ENCODE peak calls at places on chromosome 4, in seven cellular contexts. B, S, Y, H, N, Z and K are unnamed samples. For H3K9me3, the result is how much of the 10 kb centered on the place peaks cover.

GRCh38 chr4:186727149-186727976 is 3.7 kb upstream of the FAT1 start:
- DNase-seq in B (no peak), S (no peak), Y (no peak), H (peak), N (no peak), Z (no peak), K (no peak)

GRCh38 chr4:34709564-34709963 is 1534.8 kb downstream of the ARAP2 start:
- DNase-seq in B (no peak), S (no peak), Y (no peak), H (no peak), N (no peak), Z (no peak), K (no peak)

GRCh38 chr4:178395798-178396197 is 953.6 kb upstream of the AGA start:
- DNase-seq in B (no peak), S (peak), Y (no peak), H (no peak), N (no peak), Z (no peak), K (no peak)

GRCh38 chr4:55378617-55379467 is 16.9 kb upstream of the TMEM165 start:
- DNase-seq in B (peak), S (no peak), Y (no peak), H (no peak), N (no peak), Z (no peak), K (no peak)

GRCh38 chr4:118313098-118313497 is 39.7 kb downstream of the PRSS12 start:
- DNase-seq in B (no peak), S (peak), Y (no peak), H (peak), N (no peak), Z (no peak), K (no peak)

GRCh38 chr4:2962614-2963184 is 507 bp downstream of the NOP14 start:
- DNase-seq in B (peak), S (peak), Y (no peak), H (peak), N (no peak), Z (no peak), K (no peak)

GRCh38 chr4:95510145-95510544 is 38.6 kb downstream of the UNC5C start:
- DNase-seq in B (no peak), S (no peak), Y (no peak), H (peak), N (no peak), Z (no peak), K (no peak)

GRCh38 chr4:101114936-101115372 is 232.4 kb downstream of the PPP3CA start:
- DNase-seq in B (no peak), S (peak), Y (no peak), H (peak), N (no peak), Z (no peak), K (no peak)

GRCh38 chr4:138555584-138555983 is 313.4 kb upstream of the SLC7A11 start:
- DNase-seq in B (no peak), S (peak), Y (no peak), H (no peak), N (no peak), Z (no peak), K (no peak)

GRCh38 chr4:114077610-114078009 is 98.2 kb upstream of the ARSJ start:
- DNase-seq in B (no peak), S (no peak), Y (no peak), H (peak), N (no peak), Z (no peak), K (no peak)

GRCh38 chr4:75881476-75881875 is 20.8 kb downstream of the PPEF2 start:
- DNase-seq in B (no peak), S (no peak), Y (no peak), H (no peak), N (no peak), Z (no peak), K (no peak)

GRCh38 chr4:74157116-74157742 is 689 bp upstream of the MTHFD2L start:
- DNase-seq in B (no peak), S (no peak), Y (no peak), H (peak), N (no peak), Z (no peak), K (no peak)

GRCh38 chr4:105088110-105088879 is 58.4 kb upstream of the TET2 start:
- DNase-seq in B (peak), S (peak), Y (no peak), H (peak), N (no peak), Z (no peak), K (no peak)

GRCh38 chr4:93828332-93828829 is at the start of gene ATOH1:
- DNase-seq in B (peak), S (peak), Y (no peak), H (no peak), N (no peak), Z (no peak), K (no peak)

GRCh38 chr4:110278127-110278526 is 79.7 kb upstream of the ELOVL6 start:
- DNase-seq in B (no peak), S (no peak), Y (no peak), H (no peak), N (no peak), Z (no peak), K (no peak)

GRCh38 chr4:138821321-138821720 is 194.3 kb upstream of the NOCT start:
- DNase-seq in B (no peak), S (no peak), Y (no peak), H (no peak), N (no peak), Z (no peak), K (no peak)

GRCh38 chr4:143558286-143558685 is 44.8 kb downstream of the SMARCA5 start:
- DNase-seq in B (no peak), S (no peak), Y (no peak), H (no peak), N (no peak), Z (no peak), K (no peak)

GRCh38 chr4:143554728-143555597 is 41.5 kb downstream of the SMARCA5 start:
- DNase-seq in B (no peak), S (no peak), Y (no peak), H (no peak), N (no peak), Z (no peak), K (no peak)

GRCh38 chr4:143559757-143560147 is 46.2 kb downstream of the SMARCA5 start:
- DNase-seq in B (no peak), S (peak), Y (no peak), H (no peak), N (no peak), Z (peak), K (peak)

GRCh38 chr4:143555676-143556075 is 42.2 kb downstream of the SMARCA5 start:
- DNase-seq in B (no peak), S (no peak), Y (no peak), H (peak), N (no peak), Z (no peak), K (no peak)

DNA sequence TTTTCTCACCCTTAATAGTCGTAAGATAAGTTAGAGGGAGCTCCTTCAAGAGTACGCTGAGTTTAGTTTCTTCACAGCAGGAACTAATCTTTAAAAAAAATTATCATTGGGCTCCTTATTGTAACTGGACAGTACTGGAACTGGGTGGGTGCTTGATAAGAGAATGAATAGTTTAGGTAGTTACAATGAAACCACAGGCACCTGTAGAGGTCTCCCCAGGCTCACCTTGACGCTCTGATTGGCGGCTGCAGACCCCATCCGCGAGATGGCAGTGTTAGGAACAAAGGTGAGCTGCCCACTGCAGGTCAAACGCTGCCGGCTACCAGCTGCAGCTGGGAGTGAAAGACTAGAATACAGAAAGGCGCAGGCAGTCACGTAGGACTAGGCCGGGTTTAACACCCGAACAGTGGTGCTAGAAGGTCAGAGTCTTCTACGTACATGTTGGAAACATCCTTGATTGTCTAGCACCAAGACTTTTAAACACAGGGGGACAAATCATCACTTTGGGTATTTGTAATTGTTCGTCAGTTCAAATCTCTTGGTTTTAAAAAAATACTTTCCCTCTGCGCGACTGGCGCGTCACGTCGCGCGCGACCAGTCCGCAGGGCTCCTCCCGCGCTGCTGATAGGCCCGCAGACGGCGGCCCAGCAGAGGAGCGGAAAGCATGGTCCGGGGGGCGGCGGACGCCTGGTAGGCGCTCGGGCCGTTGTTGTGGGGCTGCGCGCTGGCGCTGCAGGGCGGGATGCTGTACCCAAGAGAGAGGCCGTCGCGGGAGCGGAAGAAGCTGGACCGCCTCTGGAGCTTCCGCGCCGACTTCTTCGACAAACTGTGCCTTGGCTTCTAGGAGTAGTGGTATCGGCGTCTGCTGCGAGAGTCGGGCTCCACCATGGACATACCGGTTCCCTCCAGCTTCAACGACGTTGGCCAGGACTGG is 45.6 kb downstream of the SMARCA5 start:
- DNase-seq in B (peak), S (peak), Y (peak), H (peak), N (no peak), Z (peak), K (peak)
- TF ChIP-seq CTCF in B (peak), S (peak), Y (peak), H (peak), N (no peak), Z (peak), K (peak)

DNA sequence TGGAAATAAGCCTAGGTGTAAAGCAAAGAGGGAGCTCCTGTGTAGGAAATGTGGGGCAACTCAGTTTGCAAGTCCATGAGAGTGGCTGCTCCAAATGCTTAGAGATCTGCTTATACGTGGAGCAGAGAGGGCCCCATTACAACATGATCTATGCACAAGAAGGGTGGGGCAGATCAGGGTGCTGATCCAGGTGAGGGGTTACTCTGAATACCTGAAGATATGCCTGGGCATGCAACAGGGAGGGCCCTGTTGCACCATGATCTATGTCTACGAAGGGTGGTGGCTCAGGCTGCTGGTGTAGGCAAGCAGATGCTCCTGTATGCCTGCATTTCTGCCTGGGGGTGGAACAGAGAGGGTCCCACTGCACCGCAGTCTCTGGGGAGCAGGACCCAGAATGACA is 1121.2 kb downstream of the RAPGEF2 start:
- DNase-seq in B (no peak), S (no peak), Y (no peak), H (no peak), N (no peak), Z (peak), K (no peak)
- H3K9me3 ChIP-seq in B (under half), S (under half), Y (under half), H (under half), N (under half), Z (under half), K (under half)

DNA sequence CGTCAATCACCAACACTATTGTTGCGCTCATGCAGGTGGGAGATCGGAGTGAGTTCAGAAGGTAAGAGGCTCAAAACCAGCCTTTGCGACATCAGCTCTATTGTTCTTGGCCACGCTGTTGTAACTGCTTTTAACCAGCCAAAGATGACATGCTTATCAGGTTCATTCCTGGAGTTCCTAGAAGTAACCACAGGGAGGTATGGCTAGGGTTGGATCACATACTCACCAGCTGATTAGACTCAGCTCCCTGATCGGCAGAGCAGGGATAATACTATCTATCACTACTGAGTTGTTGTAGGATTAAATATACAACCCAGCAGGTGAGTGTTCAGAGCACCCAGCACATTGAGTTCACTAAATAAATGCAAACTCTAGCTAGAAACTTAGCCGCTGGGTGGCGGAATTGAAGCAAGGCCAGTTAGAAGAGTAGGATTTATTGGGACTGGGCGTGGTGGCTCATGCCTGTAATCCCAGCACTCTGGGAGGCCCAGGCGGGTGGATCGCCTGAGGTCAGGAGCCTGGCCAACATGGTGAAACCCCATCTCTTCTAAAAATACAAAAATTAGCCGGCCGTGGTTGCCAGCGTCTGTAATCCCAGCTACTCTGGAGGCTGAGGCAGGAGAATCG is 12.4 kb downstream of the SLC34A2 start:
- DNase-seq in B (peak), S (peak), Y (no peak), H (no peak), N (no peak), Z (no peak), K (no peak)
- TF ChIP-seq CTCF in B (no peak), S (peak), Y (no peak), H (no peak), N (no peak), Z (no peak), K (no peak)

GRCh38 chr4:157358851-157359250 is 138.3 kb downstream of the GRIA2 start:
- DNase-seq in B (no peak), S (no peak), Y (no peak), H (no peak), N (no peak), Z (no peak), K (no peak)

GRCh38 chr4:157358439-157358838 is 137.9 kb downstream of the GRIA2 start:
- DNase-seq in B (no peak), S (no peak), Y (no peak), H (no peak), N (no peak), Z (no peak), K (no peak)

GRCh38 chr4:157357887-157358286 is 137.4 kb downstream of the GRIA2 start:
- DNase-seq in B (no peak), S (no peak), Y (no peak), H (no peak), N (no peak), Z (no peak), K (no peak)

DNA sequence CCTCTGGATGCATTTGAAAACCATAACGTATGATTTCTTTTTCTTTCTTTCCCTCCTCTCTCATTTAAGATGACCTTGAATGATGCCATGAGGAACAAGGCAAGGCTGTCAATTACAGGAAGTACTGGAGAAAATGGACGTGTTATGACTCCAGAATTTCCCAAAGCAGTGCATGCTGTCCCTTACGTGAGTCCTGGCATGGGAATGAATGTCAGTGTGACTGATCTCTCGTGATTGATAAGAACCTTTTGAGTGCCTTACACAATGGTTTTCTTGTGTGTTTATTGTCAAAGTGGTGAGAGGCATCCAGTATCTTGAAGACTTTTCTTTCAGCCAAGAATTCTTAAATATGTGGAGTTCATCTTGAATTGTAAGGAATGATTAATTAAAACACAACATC is 142.8 kb downstream of the GRIA2 start:
- DNase-seq in B (no peak), S (no peak), Y (no peak), H (no peak), N (no peak), Z (no peak), K (no peak)
- H3K9me3 ChIP-seq in B (under half), S (under half), Y (under half), H (under half), N (under half), Z (under half), K (under half)

GRCh38 chr4:176959980-176960379 is 167.3 kb upstream of the VEGFC start:
- DNase-seq in B (no peak), S (no peak), Y (no peak), H (no peak), N (no peak), Z (no peak), K (no peak)

GRCh38 chr4:176967586-176967985 is 174.9 kb upstream of the VEGFC start:
- DNase-seq in B (no peak), S (peak), Y (no peak), H (no peak), N (no peak), Z (no peak), K (no peak)

GRCh38 chr4:176969011-176969410 is 176.3 kb upstream of the VEGFC start:
- DNase-seq in B (no peak), S (no peak), Y (no peak), H (no peak), N (no peak), Z (no peak), K (no peak)

DNA sequence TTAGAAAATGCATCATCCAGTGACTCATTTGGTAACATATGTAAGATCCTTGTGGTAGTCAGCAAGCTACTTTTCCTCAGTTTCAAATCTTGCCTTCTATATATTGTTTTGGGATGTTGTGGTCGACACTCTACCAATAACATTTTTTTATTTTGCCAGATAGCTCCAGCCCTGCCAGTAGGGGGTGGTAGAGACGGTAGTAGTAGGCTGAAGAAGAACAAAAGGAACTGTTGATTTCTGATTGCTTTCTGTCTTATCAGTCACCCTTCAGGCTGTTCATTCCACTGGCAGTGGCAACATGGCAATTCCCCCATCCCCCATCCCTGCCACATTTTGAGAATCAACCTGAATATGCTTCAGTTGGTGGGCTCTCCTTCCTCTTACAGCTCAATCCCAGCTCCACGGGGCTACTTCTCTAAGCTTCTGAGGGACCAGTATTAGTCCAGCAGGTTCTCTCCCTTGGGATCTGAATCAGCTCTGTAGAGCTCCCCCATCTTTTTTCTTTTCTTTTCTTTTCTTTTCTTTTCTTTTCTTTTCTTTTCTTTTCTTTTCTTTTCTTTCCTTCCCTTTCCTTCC is 171.5 kb upstream of the VEGFC start:
- DNase-seq in B (no peak), S (peak), Y (no peak), H (no peak), N (no peak), Z (no peak), K (no peak)
- TF ChIP-seq CTCF in B (no peak), S (peak), Y (no peak), H (peak), N (no peak), Z (no peak), K (no peak)

DNA sequence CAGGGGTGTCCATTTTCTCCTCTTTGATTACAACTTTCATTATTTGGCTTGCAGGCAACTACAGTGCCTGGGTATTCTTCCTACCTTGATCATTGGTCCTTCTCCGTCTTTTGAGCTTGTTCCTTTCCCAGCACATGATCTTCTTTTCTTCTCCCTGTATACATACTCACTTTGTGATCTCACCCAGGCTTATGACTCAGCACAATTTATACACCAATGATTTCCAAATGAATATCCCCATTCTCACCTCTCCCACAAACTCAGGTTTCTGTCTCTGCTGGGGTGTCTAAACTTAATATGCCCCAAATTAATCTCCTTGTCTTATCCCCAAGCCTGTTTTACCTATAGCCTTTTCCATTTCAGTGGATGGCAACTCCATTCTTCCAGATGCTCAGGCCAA is 19.5 kb upstream of the C4orf54 start:
- DNase-seq in B (no peak), S (no peak), Y (no peak), H (no peak), N (no peak), Z (no peak), K (no peak)
- H3K9me3 ChIP-seq in B (under half), S (under half), Y (under half), H (under half), N (under half), Z (under half), K (under half)

DNA sequence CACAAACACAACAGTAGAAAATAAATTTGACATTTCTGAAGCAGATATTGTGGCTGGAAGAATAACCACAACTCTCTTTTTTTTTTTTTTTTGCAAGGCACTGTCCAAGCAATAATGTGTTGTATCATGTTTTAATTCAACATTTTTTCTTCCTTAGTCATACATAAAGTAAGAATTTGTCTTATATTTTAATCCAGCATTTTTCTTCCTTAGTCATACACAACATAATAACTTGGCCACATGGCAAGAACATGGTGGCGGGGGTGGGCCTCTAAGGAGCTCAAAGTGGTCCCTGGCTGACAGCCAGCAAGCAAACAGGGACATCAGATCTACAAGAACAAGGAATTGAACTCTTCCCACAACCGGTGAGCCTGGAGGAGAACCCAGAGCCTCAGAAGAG is 20.2 kb downstream of the FBXW7 start:
- DNase-seq in B (no peak), S (no peak), Y (no peak), H (peak), N (no peak), Z (no peak), K (no peak)
- TF ChIP-seq CTCF in B (no peak), S (no peak), Y (no peak), H (no peak), N (no peak), Z (no peak), K (no peak)